ENCODE peak calls at places on chromosomes 7 and 10, in ten cellular contexts. V is SK-N-SH; B is endothelial cell; E is cardiac fibroblast; I is CD4-positive, alpha-beta T cell; Q is activated B cell treated with CpG ODN at 0.5 μM for 24 hours; D is AG10803; F is neural progenitor cell; S is mesothelial cell of epicardium; U is GM12864. K is an unnamed sample.

GRCh38 chr10:102813734-102814455 is 23.3 kb downstream of the CYP17A1 start:
- DNase-seq in V (no peak), B (no peak), E (peak; percentile 82), I (no peak), Q (no peak), D (peak; percentile 31), F (no peak), S (no peak), U (no peak), K (no peak)

GRCh38 chr7:38383281-38383680 is 109.8 kb upstream of the TARP start:
- DNase-seq in V (no peak), B (no peak), E (no peak), I (no peak), Q (no peak), D (no peak), F (no peak), S (no peak), U (no peak), K (no peak)

GRCh38 chr7:128104109-128104742 is 73.0 kb upstream of the LRRC4 start:
- DNase-seq in V (peak; percentile 61), B (no peak), E (peak; percentile 36), I (no peak), Q (peak; percentile 25), D (peak; percentile 22), F (peak; percentile 29), S (no peak), U (no peak), K (no peak)

GRCh38 chr10:77989081-77989724 is 40.1 kb downstream of the POLR3A start:
- DNase-seq in V (no peak), B (no peak), E (no peak), I (no peak), Q (no peak), D (peak; percentile 38), F (no peak), S (no peak), U (no peak), K (no peak)

GRCh38 chr10:28492093-28492492 is 40.8 kb upstream of the WAC start:
- DNase-seq in V (no peak), B (no peak), E (no peak), I (no peak), Q (no peak), D (no peak), F (no peak), S (no peak), U (no peak), K (no peak)

GRCh38 chr10:66586073-66586472 is 339.8 kb upstream of the LRRTM3 start:
- DNase-seq in V (no peak), B (peak; percentile 6), E (peak; percentile 5), I (no peak), Q (no peak), D (peak; percentile 1), F (peak; percentile 62), S (no peak), U (no peak), K (no peak)

GRCh38 chr7:91127974-91128373 is 136.3 kb upstream of the FZD1 start:
- DNase-seq in V (no peak), B (no peak), E (no peak), I (no peak), Q (no peak), D (no peak), F (no peak), S (no peak), U (no peak), K (no peak)

GRCh38 chr10:22325948-22326702 is 5.2 kb downstream of the BMI1 start:
- DNase-seq in V (no peak), B (no peak), E (no peak), I (no peak), Q (no peak), D (peak; percentile 35), F (peak; percentile 30), S (no peak), U (no peak), K (no peak)

GRCh38 chr10:5018150-5018549 is 14.5 kb upstream of the AKR1C2 start:
- DNase-seq in V (no peak), B (no peak), E (peak; percentile 59), I (no peak), Q (no peak), D (no peak), F (no peak), S (no peak), U (no peak), K (no peak)

GRCh38 chr10:131660427-131660826 is 240.4 kb upstream of the PPP2R2D start:
- DNase-seq in V (no peak), B (no peak), E (no peak), I (no peak), Q (no peak), D (no peak), F (no peak), S (no peak), U (no peak), K (no peak)

GRCh38 chr7:27678617-27679260 is 16.1 kb upstream of the HIBADH start:
- DNase-seq in V (no peak), B (no peak), E (no peak), I (no peak), Q (no peak), D (no peak), F (no peak), S (no peak), U (no peak), K (no peak)

GRCh38 chr10:93897070-93897797 is 3.5 kb downstream of the SLC35G1 start:
- DNase-seq in V (no peak), B (no peak), E (no peak), I (no peak), Q (no peak), D (no peak), F (peak; percentile 16), S (no peak), U (no peak), K (no peak)

GRCh38 chr10:85950921-85951320 is 415.7 kb downstream of the GRID1 start:
- DNase-seq in V (no peak), B (no peak), E (no peak), I (no peak), Q (no peak), D (no peak), F (no peak), S (no peak), U (no peak), K (no peak)

DNA sequence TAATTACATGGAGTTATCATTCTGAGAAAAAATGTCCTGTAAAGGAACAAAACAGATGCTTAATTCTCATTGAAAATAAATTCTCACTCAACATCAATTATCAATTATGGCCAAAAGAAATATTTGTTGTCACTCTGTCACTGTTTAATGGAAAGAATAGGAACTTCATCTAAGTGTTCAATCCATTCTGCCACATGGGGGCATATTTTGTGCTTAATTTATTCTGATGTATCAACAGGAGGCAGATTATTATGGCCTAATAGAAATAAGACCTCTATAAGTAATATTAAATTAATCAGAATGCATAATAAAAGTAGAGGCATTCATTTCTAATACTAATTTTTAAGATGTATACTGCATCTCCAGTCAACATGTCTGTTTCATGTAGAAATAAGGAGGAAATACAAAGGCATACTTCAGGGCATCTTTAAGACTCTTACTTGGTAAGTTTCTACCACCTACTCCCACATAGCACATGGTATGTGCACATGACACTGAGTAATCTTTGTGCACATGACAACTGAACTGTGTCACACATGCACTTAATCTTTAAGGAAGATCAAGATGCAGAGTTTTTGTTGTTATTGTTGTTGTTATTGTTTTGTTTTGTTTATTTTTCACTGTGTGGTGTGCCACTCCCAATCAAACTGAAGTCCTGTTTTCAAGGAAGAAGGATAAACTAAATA is 420.4 kb upstream of the SEMA3A start:
- DNase-seq in V (no peak), B (no peak), E (peak; percentile 20), I (no peak), Q (no peak), D (no peak), F (no peak), S (no peak), U (no peak), K (no peak)
- TF ChIP-seq CTCF in V (peak; percentile 37), B (no peak), E (peak; percentile 19), I (no peak), Q (no peak), D (no peak), F (no peak), S (no peak), U (no peak), K (peak; percentile 6)

DNA sequence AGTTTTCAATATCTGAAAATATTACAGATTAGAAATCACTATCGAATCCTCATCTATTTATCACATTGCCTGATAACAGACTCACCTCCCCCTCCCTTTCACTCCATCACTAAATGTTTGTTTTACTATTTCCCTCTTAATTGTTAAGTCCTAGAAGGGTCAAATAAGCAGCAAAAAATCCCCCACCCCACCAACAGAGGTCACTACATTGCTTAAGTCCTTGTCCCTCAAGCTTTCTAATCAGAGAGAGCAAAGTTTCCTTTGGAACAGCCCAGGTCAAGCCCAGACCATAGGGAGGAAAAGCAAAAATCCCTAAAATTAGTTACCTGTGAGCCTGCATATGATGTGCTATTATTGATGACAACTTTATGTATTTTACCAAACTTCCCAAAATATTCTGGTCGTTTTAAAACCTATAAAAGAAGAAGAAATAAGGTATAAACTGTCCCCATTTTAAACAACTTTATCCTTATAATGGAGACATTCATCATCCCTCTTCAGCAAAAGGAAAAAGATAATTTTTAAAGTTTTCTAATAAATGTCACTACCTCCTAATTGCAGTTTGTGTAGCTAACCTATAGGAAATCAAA is 95.0 kb downstream of the CNOT4 start:
- DNase-seq in V (peak; percentile 19), B (peak; percentile 55), E (peak; percentile 80), I (no peak), Q (no peak), D (peak; percentile 66), F (peak; percentile 75), S (no peak), U (peak; percentile 24), K (no peak)
- TF ChIP-seq CTCF in V (peak; percentile 63), B (peak; percentile 69), E (peak; percentile 64), I (peak; percentile 56), Q (no peak), D (peak; percentile 59), F (peak; percentile 78), S (peak; percentile 37), U (peak; percentile 54), K (peak; percentile 55)

DNA sequence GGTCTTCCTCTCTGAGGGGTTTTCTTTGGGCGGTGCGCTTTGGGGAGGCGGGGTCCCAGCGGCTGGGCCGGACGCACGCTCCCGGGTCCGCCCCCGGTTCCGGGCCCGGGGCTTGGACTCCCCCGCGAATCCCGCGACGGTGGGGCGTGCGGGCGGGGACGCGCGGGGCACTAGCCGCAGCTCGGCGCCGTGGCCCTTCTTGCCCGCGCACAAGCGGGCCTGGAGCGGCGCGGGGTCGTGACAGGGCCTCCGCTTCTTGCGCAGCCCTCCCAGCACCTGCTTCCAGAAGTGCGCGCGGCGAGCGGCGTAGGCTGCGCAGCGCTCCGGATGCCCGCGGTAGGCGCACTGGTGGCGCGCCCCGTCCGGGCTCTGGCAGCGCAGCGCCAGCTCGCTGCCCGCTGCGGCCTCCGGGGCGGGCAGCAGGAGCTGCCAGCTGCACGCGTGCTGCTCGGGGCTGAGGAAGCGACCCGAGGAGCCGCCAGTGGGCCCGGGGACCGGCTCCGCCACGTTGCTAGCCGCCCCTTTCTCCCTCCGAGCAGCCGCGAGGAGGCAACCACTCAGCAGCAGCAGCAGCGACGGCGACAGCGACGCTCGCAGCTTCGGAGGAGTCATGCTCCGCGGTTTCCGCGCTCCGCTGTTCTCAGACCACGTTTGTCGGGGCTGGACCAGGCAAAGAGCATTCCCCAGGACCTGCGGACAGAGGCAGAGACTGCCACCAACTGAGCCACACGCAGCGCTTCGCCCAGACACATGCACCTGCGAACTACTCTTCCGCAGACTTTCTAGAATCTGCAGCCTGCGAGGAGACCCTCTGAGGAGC is 718 bp downstream of the FGFBP3 start:
- DNase-seq in V (peak; percentile 88), B (peak; percentile 77), E (peak; percentile 74), I (peak; percentile 62), Q (peak; percentile 74), D (peak; percentile 70), F (peak; percentile 94), S (peak; percentile 41), U (peak; percentile 52), K (peak; percentile 57)
- TF ChIP-seq CTCF in V (peak; percentile 48), B (no peak), E (peak; percentile 27), I (peak; percentile 55), Q (no peak), D (peak; percentile 46), F (peak; percentile 58), S (no peak), U (peak; percentile 56), K (peak; percentile 57)

GRCh38 chr10:14063531-14064317 is 267.0 kb downstream of the FRMD4A start:
- DNase-seq in V (no peak), B (no peak), E (peak; percentile 94), I (no peak), Q (no peak), D (peak; percentile 98), F (no peak), S (no peak), U (no peak), K (no peak)
- TF ChIP-seq CTCF in V (no peak), B (no peak), E (no peak), I (no peak), Q (no peak), D (no peak), F (no peak), S (no peak), U (no peak), K (no peak)